ENCODE peak calls at places on chromosome 5, in nine cellular contexts. One of them, this sample, is unnamed.

GRCh38 chr5:158992104-158992740 is 107.5 kb downstream of the EBF1 start:
- DNase-seq in activated CD4-positive, alpha-beta T cell treated with anti-CD3 and anti-CD28 coated beads, Interleukin-2, amount 10 ng/mL, durations not matched to agents 7 days and 5 days: no peak
- DNase-seq in endothelial cell: no peak
- DNase-seq in amygdala: no peak
- DNase-seq in lower lobe of right lung: no peak
- DNase-seq in activated CD8-positive, alpha-beta memory T cell treated with anti-CD3 and anti-CD28 coated beads for 4 hours: no peak
- DNase-seq in kidney epithelial cell: no peak
- DNase-seq in AG10803: peak
- DNase-seq in mesendoderm: no peak
- DNase-seq in this sample: no peak

GRCh38 chr5:105581988-105582690 is 2019.5 kb upstream of the NUDT12 start:
- DNase-seq in activated CD4-positive, alpha-beta T cell treated with anti-CD3 and anti-CD28 coated beads, Interleukin-2, amount 10 ng/mL, durations not matched to agents 7 days and 5 days: no peak
- DNase-seq in endothelial cell: no peak
- DNase-seq in amygdala: no peak
- DNase-seq in lower lobe of right lung: no peak
- DNase-seq in activated CD8-positive, alpha-beta memory T cell treated with anti-CD3 and anti-CD28 coated beads for 4 hours: no peak
- DNase-seq in kidney epithelial cell: no peak
- DNase-seq in AG10803: no peak
- DNase-seq in mesendoderm: no peak
- DNase-seq in this sample: no peak

GRCh38 chr5:131610198-131611063 is 24.6 kb downstream of the RAPGEF6 start:
- DNase-seq in activated CD4-positive, alpha-beta T cell treated with anti-CD3 and anti-CD28 coated beads, Interleukin-2, amount 10 ng/mL, durations not matched to agents 7 days and 5 days: no peak
- DNase-seq in endothelial cell: no peak
- DNase-seq in amygdala: no peak
- DNase-seq in lower lobe of right lung: no peak
- DNase-seq in activated CD8-positive, alpha-beta memory T cell treated with anti-CD3 and anti-CD28 coated beads for 4 hours: no peak
- DNase-seq in kidney epithelial cell: peak
- DNase-seq in AG10803: peak
- DNase-seq in mesendoderm: peak
- DNase-seq in this sample: peak

GRCh38 chr5:85320495-85320894 is 935.8 kb upstream of the EDIL3 start:
- DNase-seq in activated CD4-positive, alpha-beta T cell treated with anti-CD3 and anti-CD28 coated beads, Interleukin-2, amount 10 ng/mL, durations not matched to agents 7 days and 5 days: no peak
- DNase-seq in endothelial cell: peak
- DNase-seq in amygdala: no peak
- DNase-seq in lower lobe of right lung: no peak
- DNase-seq in activated CD8-positive, alpha-beta memory T cell treated with anti-CD3 and anti-CD28 coated beads for 4 hours: no peak
- DNase-seq in kidney epithelial cell: no peak
- DNase-seq in AG10803: no peak
- DNase-seq in mesendoderm: peak
- DNase-seq in this sample: no peak

GRCh38 chr5:149632311-149633251 is 51.3 kb downstream of the ARHGEF37 start:
- DNase-seq in activated CD4-positive, alpha-beta T cell treated with anti-CD3 and anti-CD28 coated beads, Interleukin-2, amount 10 ng/mL, durations not matched to agents 7 days and 5 days: no peak
- DNase-seq in endothelial cell: no peak
- DNase-seq in amygdala: no peak
- DNase-seq in lower lobe of right lung: no peak
- DNase-seq in activated CD8-positive, alpha-beta memory T cell treated with anti-CD3 and anti-CD28 coated beads for 4 hours: no peak
- DNase-seq in kidney epithelial cell: peak
- DNase-seq in AG10803: peak
- DNase-seq in mesendoderm: no peak
- DNase-seq in this sample: no peak

GRCh38 chr5:69261034-69261433 is 26.3 kb downstream of the CDK7 start:
- DNase-seq in activated CD4-positive, alpha-beta T cell treated with anti-CD3 and anti-CD28 coated beads, Interleukin-2, amount 10 ng/mL, durations not matched to agents 7 days and 5 days: no peak
- DNase-seq in endothelial cell: no peak
- DNase-seq in amygdala: no peak
- DNase-seq in lower lobe of right lung: no peak
- DNase-seq in activated CD8-positive, alpha-beta memory T cell treated with anti-CD3 and anti-CD28 coated beads for 4 hours: no peak
- DNase-seq in kidney epithelial cell: no peak
- DNase-seq in AG10803: no peak
- DNase-seq in mesendoderm: no peak
- DNase-seq in this sample: no peak

GRCh38 chr5:57863661-57864060 is 381.1 kb upstream of the ACTBL2 start:
- DNase-seq in activated CD4-positive, alpha-beta T cell treated with anti-CD3 and anti-CD28 coated beads, Interleukin-2, amount 10 ng/mL, durations not matched to agents 7 days and 5 days: no peak
- DNase-seq in endothelial cell: no peak
- DNase-seq in amygdala: no peak
- DNase-seq in lower lobe of right lung: no peak
- DNase-seq in activated CD8-positive, alpha-beta memory T cell treated with anti-CD3 and anti-CD28 coated beads for 4 hours: no peak
- DNase-seq in kidney epithelial cell: no peak
- DNase-seq in AG10803: peak
- DNase-seq in mesendoderm: no peak
- DNase-seq in this sample: no peak

GRCh38 chr5:33524476-33524875 is 83.7 kb downstream of the TARS1 start:
- DNase-seq in activated CD4-positive, alpha-beta T cell treated with anti-CD3 and anti-CD28 coated beads, Interleukin-2, amount 10 ng/mL, durations not matched to agents 7 days and 5 days: no peak
- DNase-seq in endothelial cell: no peak
- DNase-seq in amygdala: no peak
- DNase-seq in lower lobe of right lung: no peak
- DNase-seq in activated CD8-positive, alpha-beta memory T cell treated with anti-CD3 and anti-CD28 coated beads for 4 hours: no peak
- DNase-seq in kidney epithelial cell: no peak
- DNase-seq in AG10803: peak
- DNase-seq in mesendoderm: peak
- DNase-seq in this sample: no peak

GRCh38 chr5:173494446-173494845 is 122.0 kb downstream of the BOD1 start:
- DNase-seq in activated CD4-positive, alpha-beta T cell treated with anti-CD3 and anti-CD28 coated beads, Interleukin-2, amount 10 ng/mL, durations not matched to agents 7 days and 5 days: no peak
- DNase-seq in endothelial cell: no peak
- DNase-seq in amygdala: no peak
- DNase-seq in lower lobe of right lung: no peak
- DNase-seq in activated CD8-positive, alpha-beta memory T cell treated with anti-CD3 and anti-CD28 coated beads for 4 hours: no peak
- DNase-seq in kidney epithelial cell: no peak
- DNase-seq in AG10803: no peak
- DNase-seq in mesendoderm: no peak
- DNase-seq in this sample: no peak

GRCh38 chr5:4977421-4977820 is 162.7 kb upstream of the ADAMTS16 start:
- DNase-seq in activated CD4-positive, alpha-beta T cell treated with anti-CD3 and anti-CD28 coated beads, Interleukin-2, amount 10 ng/mL, durations not matched to agents 7 days and 5 days: no peak
- DNase-seq in endothelial cell: no peak
- DNase-seq in amygdala: no peak
- DNase-seq in lower lobe of right lung: no peak
- DNase-seq in activated CD8-positive, alpha-beta memory T cell treated with anti-CD3 and anti-CD28 coated beads for 4 hours: no peak
- DNase-seq in kidney epithelial cell: no peak
- DNase-seq in AG10803: no peak
- DNase-seq in mesendoderm: no peak
- DNase-seq in this sample: no peak

GRCh38 chr5:6714221-6715041 is 1.2 kb downstream of the TENT4A start:
- DNase-seq in activated CD4-positive, alpha-beta T cell treated with anti-CD3 and anti-CD28 coated beads, Interleukin-2, amount 10 ng/mL, durations not matched to agents 7 days and 5 days: no peak
- DNase-seq in endothelial cell: peak
- DNase-seq in amygdala: no peak
- DNase-seq in lower lobe of right lung: peak
- DNase-seq in activated CD8-positive, alpha-beta memory T cell treated with anti-CD3 and anti-CD28 coated beads for 4 hours: no peak
- DNase-seq in kidney epithelial cell: no peak
- DNase-seq in AG10803: no peak
- DNase-seq in mesendoderm: no peak
- DNase-seq in this sample: peak

GRCh38 chr5:135222171-135222681 is 176.8 kb downstream of the MACROH2A1 start:
- DNase-seq in activated CD4-positive, alpha-beta T cell treated with anti-CD3 and anti-CD28 coated beads, Interleukin-2, amount 10 ng/mL, durations not matched to agents 7 days and 5 days: no peak
- DNase-seq in endothelial cell: no peak
- DNase-seq in amygdala: no peak
- DNase-seq in lower lobe of right lung: no peak
- DNase-seq in activated CD8-positive, alpha-beta memory T cell treated with anti-CD3 and anti-CD28 coated beads for 4 hours: no peak
- DNase-seq in kidney epithelial cell: no peak
- DNase-seq in AG10803: no peak
- DNase-seq in mesendoderm: no peak
- DNase-seq in this sample: no peak

This sample was measured in Caco-2.